ENCODE peak calls at places on chromosomes 7 and 10, in four cellular contexts. A is lung, L is aorta, X is hepatocyte. I is an unnamed sample.

GRCh38 chr7:107810626-107811025 is 7.6 kb upstream of the SLC26A3 start:
- DNase-seq in A (no peak), L (no peak), X (no peak), I (no peak)

GRCh38 chr7:115789901-115790300 is 240.7 kb downstream of the TFEC start:
- DNase-seq in A (no peak), L (peak; percentile 42), X (no peak), I (no peak)

GRCh38 chr7:116727432-116728009 is 55.5 kb downstream of the MET start:
- DNase-seq in A (no peak), L (no peak), X (no peak), I (no peak)

GRCh38 chr10:2137549-2138174 is 400.3 kb upstream of the ADARB2 start:
- DNase-seq in A (no peak), L (no peak), X (peak; percentile 49), I (no peak)

GRCh38 chr10:29163746-29164145 is 125.1 kb upstream of the LYZL1 start:
- DNase-seq in A (no peak), L (no peak), X (no peak), I (no peak)

GRCh38 chr10:12042409-12042796 is 206 bp downstream of the UPF2 start:
- DNase-seq in A (peak; percentile 51), L (peak; percentile 68), X (peak; percentile 59), I (peak; percentile 38)

GRCh38 chr10:44383749-44384600 is 922 bp downstream of the CXCL12 start:
- DNase-seq in A (no peak), L (peak; percentile 62), X (peak; percentile 42), I (peak; percentile 32)

GRCh38 chr7:149282331-149282655 is 20.3 kb downstream of the ZNF783 start:
- DNase-seq in A (no peak), L (no peak), X (no peak), I (no peak)

GRCh38 chr7:23918856-23919255 is 208.8 kb downstream of the STK31 start:
- DNase-seq in A (no peak), L (no peak), X (no peak), I (no peak)

GRCh38 chr10:80909254-80909653 is 371.6 kb downstream of the SH2D4B start:
- DNase-seq in A (no peak), L (no peak), X (no peak), I (no peak)

GRCh38 chr10:77251297-77252013 is 386.2 kb downstream of the KCNMA1 start:
- DNase-seq in A (no peak), L (no peak), X (peak; percentile 64), I (no peak)

GRCh38 chr7:39271386-39271785 is 293.7 kb downstream of the POU6F2 start:
- DNase-seq in A (peak; percentile 61), L (peak; percentile 78), X (peak; percentile 27), I (peak; percentile 63)

GRCh38 chr10:23525406-23525805 is 86.5 kb downstream of the OTUD1 start:
- DNase-seq in A (no peak), L (no peak), X (peak; percentile 11), I (peak; percentile 18)

GRCh38 chr7:135661311-135662122 is 797 bp upstream of the STMP1 start:
- DNase-seq in A (peak; percentile 41), L (no peak), X (peak; percentile 38), I (no peak)

GRCh38 chr7:118184392-118184899 is 482 bp downstream of the LSM8 start:
- DNase-seq in A (no peak), L (no peak), X (no peak), I (no peak)

GRCh38 chr10:103667390-103667789 is 173.9 kb downstream of the NEURL1 start:
- DNase-seq in A (no peak), L (no peak), X (no peak), I (peak; percentile 70)

GRCh38 chr10:34446046-34446445 is 369.1 kb downstream of the PARD3 start:
- DNase-seq in A (no peak), L (no peak), X (no peak), I (no peak)

GRCh38 chr7:129828989-129829676 is 123.6 kb downstream of the UBE2H start:
- DNase-seq in A (no peak), L (no peak), X (no peak), I (no peak)

GRCh38 chr10:112349521-112350085 is 24.3 kb upstream of the ACSL5 start:
- DNase-seq in A (no peak), L (no peak), X (no peak), I (no peak)

GRCh38 chr10:5776881-5777197 is 36.4 kb downstream of the GDI2 start:
- DNase-seq in A (no peak), L (no peak), X (no peak), I (no peak)

GRCh38 chr10:5840314-5841307 is 27.4 kb upstream of the GDI2 start:
- DNase-seq in A (no peak), L (no peak), X (no peak), I (peak; percentile 22)

GRCh38 chr7:94330474-94331027 is 64.1 kb upstream of the COL1A2 start:
- DNase-seq in A (no peak), L (no peak), X (no peak), I (no peak)

GRCh38 chr7:107874605-107875446 is 16.2 kb upstream of the DLD start:
- DNase-seq in A (no peak), L (no peak), X (peak; percentile 78), I (peak; percentile 38)

GRCh38 chr7:139713061-139713460 is 64.7 kb downstream of the HIPK2 start:
- DNase-seq in A (no peak), L (no peak), X (no peak), I (no peak)

GRCh38 chr10:98326621-98327027 is 58.6 kb upstream of the LOXL4 start:
- DNase-seq in A (no peak), L (no peak), X (no peak), I (no peak)

GRCh38 chr10:103855424-103855823 is at the start of gene SH3PXD2A:
- DNase-seq in A (no peak), L (peak; percentile 64), X (peak; percentile 83), I (peak; percentile 58)

GRCh38 chr7:80719261-80719660 is 80.8 kb downstream of the CD36 start:
- DNase-seq in A (no peak), L (no peak), X (peak; percentile 11), I (no peak)

GRCh38 chr10:37775612-37776011 is 81.8 kb downstream of the ZNF248 start:
- DNase-seq in A (no peak), L (no peak), X (no peak), I (no peak)

GRCh38 chr10:37784678-37785077 is 72.7 kb downstream of the ZNF248 start:
- DNase-seq in A (no peak), L (no peak), X (no peak), I (no peak)

GRCh38 chr10:37777056-37777455 is 80.4 kb downstream of the ZNF248 start:
- DNase-seq in A (no peak), L (no peak), X (no peak), I (no peak)

DNA sequence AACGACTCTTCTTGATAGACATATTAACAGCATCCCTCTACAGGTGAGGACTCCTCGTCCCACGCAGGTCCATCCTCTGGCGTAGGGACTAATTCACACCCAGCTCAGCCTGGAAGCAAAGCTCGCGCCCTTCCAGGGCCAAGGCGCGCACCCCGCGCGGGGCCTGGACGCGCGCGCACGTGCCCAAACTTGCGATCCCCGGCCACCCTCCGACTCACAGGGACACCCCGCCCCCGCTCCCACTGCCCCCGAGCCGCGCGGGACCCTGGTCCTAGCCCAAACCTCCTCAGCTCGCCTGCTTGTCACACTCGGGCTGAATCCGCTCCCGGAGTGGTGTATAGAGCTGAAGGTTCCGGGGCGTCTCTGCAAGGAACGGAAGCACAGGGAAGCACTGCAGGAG is 76.9 kb downstream of the ZNF248 start:
- DNase-seq in A (no peak), L (no peak), X (no peak), I (no peak)
- H3K9me3 ChIP-seq in A (no peaks in the 10 kb centered on the region), L (peaks cover 3% of the 10 kb centered on the region), X (no peaks in the 10 kb centered on the region), I (no peaks in the 10 kb centered on the region)

GRCh38 chr7:158160199-158160598 is 427.4 kb downstream of the PTPRN2 start:
- DNase-seq in A (no peak), L (no peak), X (peak; percentile 42), I (no peak)
- H3K9me3 ChIP-seq in A (no peaks in the 10 kb centered on the region), L (peaks cover 2% of the 10 kb centered on the region), X (no peaks in the 10 kb centered on the region), I (no peaks in the 10 kb centered on the region)

GRCh38 chr7:158120313-158120712 is 467.3 kb downstream of the PTPRN2 start:
- DNase-seq in A (no peak), L (no peak), X (no peak), I (no peak)
- H3K9me3 ChIP-seq in A (peaks cover 3% of the 10 kb centered on the region), L (peaks cover 3% of the 10 kb centered on the region), X (peaks cover 7% of the 10 kb centered on the region), I (peaks cover 36% of the 10 kb centered on the region)

GRCh38 chr7:157661611-157661975 is 324.8 kb downstream of the DNAJB6 start:
- DNase-seq in A (no peak), L (no peak), X (no peak), I (no peak)

GRCh38 chr7:157656195-157656769 is 319.5 kb downstream of the DNAJB6 start:
- DNase-seq in A (no peak), L (no peak), X (no peak), I (no peak)

GRCh38 chr7:157658851-157659412 is 322.1 kb downstream of the DNAJB6 start:
- DNase-seq in A (no peak), L (no peak), X (no peak), I (no peak)

GRCh38 chr7:157660971-157661610 is 324.3 kb downstream of the DNAJB6 start:
- DNase-seq in A (no peak), L (no peak), X (no peak), I (no peak)

DNA sequence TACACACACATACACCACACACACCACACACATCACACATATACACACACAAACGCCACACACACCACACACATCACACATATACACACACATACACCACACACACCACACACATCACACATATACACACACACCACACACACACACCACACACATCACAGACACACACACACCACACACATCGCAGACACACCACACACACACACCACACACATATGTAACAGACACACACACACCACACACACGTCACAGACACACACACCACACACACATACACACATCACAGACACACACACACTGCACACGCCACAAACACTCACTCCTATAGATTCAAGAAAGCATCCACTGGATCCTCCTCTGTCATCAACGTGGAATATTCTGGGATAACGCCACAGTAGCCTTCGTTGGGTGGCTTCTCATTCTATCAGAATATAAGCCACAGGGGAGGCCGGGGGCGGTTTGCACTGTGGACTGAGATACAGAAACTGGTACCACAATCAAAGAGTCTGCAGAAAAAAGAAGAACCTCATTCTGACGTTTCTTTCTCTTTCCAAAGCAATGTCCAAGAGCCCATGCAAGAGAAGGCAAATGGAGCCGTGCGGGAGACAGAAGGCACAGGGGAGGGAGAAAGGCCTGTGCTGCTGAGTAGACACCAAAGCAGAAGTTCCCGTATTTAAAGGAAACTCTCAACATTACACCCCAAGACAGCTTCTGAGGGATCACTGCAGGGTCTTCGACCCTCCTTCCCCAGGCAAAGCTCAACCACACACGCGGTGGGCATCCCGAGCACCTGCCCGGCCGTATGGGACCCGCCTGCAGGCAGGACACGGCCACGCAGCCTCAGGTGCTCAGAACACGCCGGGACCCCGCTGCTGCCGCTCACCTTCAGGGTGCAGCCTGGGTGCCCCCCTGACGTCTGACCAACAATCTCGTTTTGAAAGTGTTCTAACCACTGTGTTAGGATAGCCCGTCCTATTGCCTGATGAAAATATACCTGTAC is 321.2 kb downstream of the DNAJB6 start:
- DNase-seq in A (no peak), L (no peak), X (no peak), I (no peak)
- H3K9me3 ChIP-seq in A (no peaks in the 10 kb centered on the region), L (no peaks in the 10 kb centered on the region), X (no peaks in the 10 kb centered on the region), I (no peaks in the 10 kb centered on the region)